ENCODE peak calls at places on chromosome X, in seven cellular contexts. T, M, K, H, F, V and J are unnamed samples.

GRCh38 chrX:144214651-144215050 is 330.8 kb downstream of the UBE2NL start:
- DNase-seq in T (no peak), M (no peak), K (no peak), H (no peak), F (no peak), V (no peak), J (no peak)

GRCh38 chrX:37993857-37994619 is 12.3 kb upstream of the SYTL5 start:
- DNase-seq in T (peak; percentile 2), M (no peak), K (peak; percentile 61), H (no peak), F (peak; percentile 55), V (no peak), J (peak; percentile 8)

GRCh38 chrX:54166915-54167314 is 16.1 kb downstream of the FAM120C start:
- DNase-seq in T (no peak), M (peak; percentile 38), K (no peak), H (no peak), F (no peak), V (peak; percentile 27), J (no peak)

GRCh38 chrX:40154229-40154852 is 56.6 kb upstream of the BCOR start:
- DNase-seq in T (peak; percentile 46), M (peak; percentile 65), K (no peak), H (no peak), F (no peak), V (no peak), J (no peak)

GRCh38 chrX:12825801-12826200 is 34.6 kb downstream of the PRPS2 start:
- DNase-seq in T (no peak), M (no peak), K (no peak), H (no peak), F (no peak), V (no peak), J (peak; percentile 63)

GRCh38 chrX:12930150-12930549 is 23.7 kb downstream of the TLR8 start:
- DNase-seq in T (no peak), M (no peak), K (no peak), H (no peak), F (no peak), V (no peak), J (no peak)

GRCh38 chrX:101993335-101993734 is 61.5 kb upstream of the ZMAT1 start:
- DNase-seq in T (no peak), M (no peak), K (no peak), H (no peak), F (no peak), V (no peak), J (no peak)

GRCh38 chrX:71214604-71215334 is 8.3 kb upstream of the GJB1 start:
- DNase-seq in T (no peak), M (no peak), K (peak; percentile 81), H (no peak), F (no peak), V (no peak), J (peak; percentile 82)

GRCh38 chrX:49155243-49155899 is 7.2 kb upstream of the MAGIX start:
- DNase-seq in T (peak; percentile 74), M (peak; percentile 75), K (peak; percentile 54), H (no peak), F (peak; percentile 78), V (peak; percentile 63), J (peak; percentile 30)

GRCh38 chrX:133544105-133544504 is 128.8 kb upstream of the GPC4 start:
- DNase-seq in T (no peak), M (peak; percentile 36), K (peak; percentile 55), H (no peak), F (peak; percentile 89), V (peak; percentile 55), J (peak; percentile 68)

GRCh38 chrX:29617276-29617675 is 598.1 kb upstream of the MAGEB2 start:
- DNase-seq in T (no peak), M (peak; percentile 3), K (no peak), H (no peak), F (no peak), V (peak; percentile 32), J (no peak)

GRCh38 chrX:22392176-22392814 is 119.6 kb downstream of the CBLL2 start:
- DNase-seq in T (no peak), M (peak; percentile 27), K (no peak), H (no peak), F (no peak), V (no peak), J (no peak)

GRCh38 chrX:45760187-45760742 is 559.6 kb upstream of the DIPK2B start:
- DNase-seq in T (no peak), M (no peak), K (no peak), H (no peak), F (no peak), V (no peak), J (no peak)

GRCh38 chrX:151789179-151789800 is 54.7 kb downstream of the CNGA2 start:
- DNase-seq in T (no peak), M (peak; percentile 61), K (peak; percentile 22), H (no peak), F (peak; percentile 41), V (peak; percentile 90), J (peak; percentile 75)

GRCh38 chrX:153830632-153831434 is 489 bp upstream of the PDZD4 start:
- DNase-seq in T (no peak), M (no peak), K (no peak), H (no peak), F (no peak), V (no peak), J (no peak)

GRCh38 chrX:44244008-44244407 is 99.5 kb downstream of the EFHC2 start:
- DNase-seq in T (peak; percentile 8), M (peak; percentile 40), K (no peak), H (no peak), F (peak; percentile 24), V (peak; percentile 54), J (peak; percentile 10)